ENCODE peak calls at places on chromosomes 5 and 9, in four cellular contexts. O is HepG2, G is K562, Y is GM12878. L is an unnamed sample.

GRCh38 chr5:102241809-102242421 is 54.2 kb downstream of the SLCO4C1 start:
- DNase-seq in O (no peak), G (no peak), Y (no peak), L (no peak)

GRCh38 chr9:111676116-111676515 is 14.7 kb downstream of the GNG10 start:
- DNase-seq in O (no peak), G (no peak), Y (no peak), L (no peak)

GRCh38 chr5:86880785-86881492 is 263.2 kb downstream of the COX7C start:
- DNase-seq in O (peak), G (peak), Y (peak), L (peak)

GRCh38 chr9:16154570-16155078 is 601.8 kb downstream of the CCDC171 start:
- DNase-seq in O (no peak), G (no peak), Y (no peak), L (no peak)

GRCh38 chr5:37816883-37817282 is 23.0 kb downstream of the GDNF start:
- DNase-seq in O (no peak), G (no peak), Y (no peak), L (no peak)

GRCh38 chr9:4137755-4138154 is 162.1 kb downstream of the GLIS3 start:
- DNase-seq in O (no peak), G (no peak), Y (no peak), L (peak)

GRCh38 chr5:172839669-172840068 is 5.6 kb downstream of the ERGIC1 start:
- DNase-seq in O (no peak), G (no peak), Y (no peak), L (no peak)

GRCh38 chr5:139384591-139385051 is 1.5 kb upstream of the SLC23A1 start:
- DNase-seq in O (no peak), G (no peak), Y (no peak), L (no peak)

GRCh38 chr9:132141948-132142594 is 19.8 kb upstream of the NTNG2 start:
- DNase-seq in O (no peak), G (no peak), Y (no peak), L (peak)

GRCh38 chr5:115472601-115473000 is 72.0 kb downstream of the FEM1C start:
- DNase-seq in O (no peak), G (no peak), Y (no peak), L (no peak)

GRCh38 chr9:108786756-108787663 is 68.8 kb downstream of the ACTL7B start:
- DNase-seq in O (no peak), G (no peak), Y (no peak), L (peak)

GRCh38 chr9:95224371-95225015 is 93.0 kb downstream of the FANCC start:
- DNase-seq in O (no peak), G (no peak), Y (no peak), L (no peak)

GRCh38 chr9:35716236-35716635 is 15.8 kb downstream of the TLN1 start:
- DNase-seq in O (no peak), G (no peak), Y (no peak), L (peak)

GRCh38 chr5:1889321-1890065 is 6.8 kb upstream of the IRX4 start:
- DNase-seq in O (no peak), G (no peak), Y (no peak), L (no peak)

GRCh38 chr5:30747412-30747811 is 446.1 kb upstream of the CDH6 start:
- DNase-seq in O (no peak), G (no peak), Y (no peak), L (no peak)

GRCh38 chr5:95327211-95327610 is 42.3 kb upstream of the MCTP1 start:
- DNase-seq in O (no peak), G (no peak), Y (no peak), L (no peak)

GRCh38 chr5:146055432-146055831 is 49.9 kb downstream of the PLAC8L1 start:
- DNase-seq in O (no peak), G (no peak), Y (no peak), L (no peak)

GRCh38 chr9:94928696-94929372 is 202.3 kb downstream of the AOPEP start:
- DNase-seq in O (peak), G (peak), Y (no peak), L (no peak)

GRCh38 chr5:36919238-36919637 is 42.7 kb downstream of the NIPBL start:
- DNase-seq in O (no peak), G (no peak), Y (no peak), L (no peak)

GRCh38 chr5:143226872-143227271 is 176.6 kb downstream of the NR3C1 start:
- DNase-seq in O (no peak), G (no peak), Y (no peak), L (no peak)

GRCh38 chr5:66450988-66451387 is 145.2 kb upstream of the MAST4 start:
- DNase-seq in O (no peak), G (no peak), Y (no peak), L (no peak)

GRCh38 chr5:61332891-61333350 is 863 bp downstream of the ZSWIM6 start:
- DNase-seq in O (no peak), G (peak), Y (no peak), L (peak)

GRCh38 chr5:53291047-53291446 is 181.5 kb upstream of the MOCS2 start:
- DNase-seq in O (no peak), G (no peak), Y (no peak), L (no peak)

GRCh38 chr9:91913096-91913495 is 36.9 kb downstream of the ROR2 start:
- DNase-seq in O (no peak), G (no peak), Y (no peak), L (no peak)

GRCh38 chr9:115291841-115292240 is 173.9 kb upstream of the TNC start:
- DNase-seq in O (no peak), G (no peak), Y (no peak), L (no peak)

GRCh38 chr5:141084487-141084989 is 9.9 kb upstream of the PCDHB2 start:
- DNase-seq in O (peak), G (peak), Y (no peak), L (peak)

GRCh38 chr9:110330484-110331115 is 7.1 kb downstream of the TXNDC8 start:
- DNase-seq in O (no peak), G (no peak), Y (no peak), L (no peak)

GRCh38 chr9:86057491-86057890 is 41.9 kb downstream of the GOLM1 start:
- DNase-seq in O (no peak), G (no peak), Y (no peak), L (no peak)

DNA sequence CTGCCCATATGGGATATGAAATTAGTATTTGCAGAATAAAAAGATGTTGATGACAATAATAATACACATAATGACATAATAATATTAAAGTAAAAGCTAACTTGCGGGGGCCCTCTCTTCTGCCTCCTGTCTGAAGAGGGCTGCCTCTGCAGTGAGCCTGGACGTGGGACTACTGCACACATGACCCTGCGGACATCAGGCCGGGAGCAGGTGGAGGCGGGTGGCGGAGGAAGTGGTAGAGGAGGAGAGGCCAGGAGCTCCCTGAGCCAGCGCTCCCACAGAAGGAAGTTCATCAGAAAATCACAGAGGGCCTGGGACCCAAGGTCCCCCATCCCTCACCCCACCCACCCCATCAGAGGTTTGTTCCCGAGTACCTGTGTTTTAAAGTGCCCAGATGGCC is 60.5 kb downstream of the ROPN1L start:
- DNase-seq in O (no peak), G (no peak), Y (no peak), L (no peak)
- TF ChIP-seq CTCF in O (peak), G (peak), Y (no peak), L (no peak)

GRCh38 chr5:58482536-58482935 is 8.7 kb upstream of the GAPT start:
- DNase-seq in O (no peak), G (no peak), Y (no peak), L (no peak)

GRCh38 chr5:58481066-58481676 is 10.1 kb upstream of the GAPT start:
- DNase-seq in O (no peak), G (no peak), Y (no peak), L (no peak)

GRCh38 chr5:58484505-58484904 is 6.7 kb upstream of the GAPT start:
- DNase-seq in O (no peak), G (no peak), Y (no peak), L (no peak)

GRCh38 chr5:58477760-58478159 is 13.5 kb upstream of the GAPT start:
- DNase-seq in O (no peak), G (no peak), Y (no peak), L (no peak)

GRCh38 chr5:58481828-58482227 is 9.4 kb upstream of the GAPT start:
- DNase-seq in O (no peak), G (no peak), Y (no peak), L (no peak)
- TF ChIP-seq POLR2AphosphoS2 in O (no peak), G (no peak), Y (no peak), L (no peak)

DNA sequence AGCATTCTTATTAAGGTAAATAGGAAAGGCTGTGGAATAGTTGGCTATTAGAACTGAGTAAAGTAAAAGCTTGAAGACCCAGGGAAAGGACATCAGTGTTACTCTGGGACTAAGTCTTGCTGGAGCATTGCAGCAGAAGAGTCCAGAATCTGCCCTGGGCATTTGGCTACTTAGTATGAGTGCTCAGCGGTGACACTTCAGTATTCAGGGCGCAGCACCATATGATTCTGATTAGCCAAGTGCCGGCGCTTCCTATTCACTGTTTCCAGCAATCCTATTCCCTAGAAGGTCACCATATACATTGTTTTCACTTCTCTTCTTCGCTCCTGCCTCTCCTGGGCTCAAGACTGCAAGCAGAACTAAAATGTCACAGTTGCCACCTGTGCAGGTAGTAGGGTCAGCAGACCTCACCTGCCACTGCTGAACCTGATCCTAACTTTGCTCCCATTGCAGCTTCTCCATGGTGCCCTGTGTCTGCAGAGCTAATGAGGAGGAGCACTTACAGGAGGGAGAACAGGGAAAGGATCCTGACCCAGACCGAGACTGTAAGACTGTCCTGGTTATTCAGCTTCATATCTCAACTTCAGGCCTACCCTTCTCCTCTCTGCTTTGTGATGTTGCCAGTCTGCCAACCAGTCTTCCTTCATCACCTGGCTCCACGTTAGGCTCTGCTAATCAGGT is 313.6 kb upstream of the PIK3R1 start:
- DNase-seq in O (no peak), G (no peak), Y (no peak), L (no peak)
- TF ChIP-seq ESRRA in O (no peak), G (no peak), Y (no peak), L (no peak)

GRCh38 chr5:76717222-76718083 is 1.5 kb downstream of the F2R start:
- DNase-seq in O (no peak), G (no peak), Y (no peak), L (no peak)

GRCh38 chr5:76714771-76715483 is 999 bp upstream of the F2R start:
- DNase-seq in O (no peak), G (no peak), Y (no peak), L (peak)

GRCh38 chr5:76716456-76717157 is 681 bp downstream of the F2R start:
- DNase-seq in O (no peak), G (peak), Y (no peak), L (no peak)

GRCh38 chr5:76715484-76715733 is 517 bp upstream of the F2R start:
- DNase-seq in O (no peak), G (no peak), Y (no peak), L (no peak)

DNA sequence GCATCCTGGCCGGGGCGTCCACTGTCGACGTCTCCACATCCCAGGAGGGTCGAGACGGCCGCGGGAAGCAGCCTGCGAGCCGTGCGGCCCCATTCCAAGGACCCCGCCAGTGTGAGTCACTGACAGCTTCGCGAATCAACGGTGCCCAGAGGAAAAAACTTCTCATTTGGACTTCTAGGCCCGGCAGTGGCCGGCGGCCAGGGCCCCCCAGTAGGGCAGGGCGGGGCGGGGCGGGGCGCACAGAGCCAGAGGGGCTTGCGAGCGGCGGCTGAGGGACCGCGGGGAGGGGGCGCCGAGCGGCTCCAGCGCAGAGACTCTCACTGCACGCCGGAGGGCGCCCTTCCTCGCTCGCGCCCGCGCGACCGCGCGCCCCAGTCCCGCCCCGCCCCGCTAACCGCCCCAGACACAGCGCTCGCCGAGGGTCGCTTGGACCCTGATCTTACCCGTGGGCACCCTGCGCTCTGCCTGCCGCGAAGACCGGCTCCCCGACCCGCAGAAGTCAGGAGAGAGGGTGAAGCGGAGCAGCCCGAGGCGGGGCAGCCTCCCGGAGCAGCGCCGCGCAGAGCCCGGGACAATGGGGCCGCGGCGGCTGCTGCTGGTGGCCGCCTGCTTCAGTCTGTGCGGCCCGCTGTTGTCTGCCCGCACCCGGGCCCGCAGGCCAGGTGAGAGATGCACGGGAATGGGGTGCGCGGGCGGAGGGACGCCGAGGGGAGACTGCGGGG is at the start of gene F2R:
- DNase-seq in O (peak), G (peak), Y (no peak), L (peak)
- TF ChIP-seq CTCF in O (peak), G (peak), Y (peak), L (peak)

DNA sequence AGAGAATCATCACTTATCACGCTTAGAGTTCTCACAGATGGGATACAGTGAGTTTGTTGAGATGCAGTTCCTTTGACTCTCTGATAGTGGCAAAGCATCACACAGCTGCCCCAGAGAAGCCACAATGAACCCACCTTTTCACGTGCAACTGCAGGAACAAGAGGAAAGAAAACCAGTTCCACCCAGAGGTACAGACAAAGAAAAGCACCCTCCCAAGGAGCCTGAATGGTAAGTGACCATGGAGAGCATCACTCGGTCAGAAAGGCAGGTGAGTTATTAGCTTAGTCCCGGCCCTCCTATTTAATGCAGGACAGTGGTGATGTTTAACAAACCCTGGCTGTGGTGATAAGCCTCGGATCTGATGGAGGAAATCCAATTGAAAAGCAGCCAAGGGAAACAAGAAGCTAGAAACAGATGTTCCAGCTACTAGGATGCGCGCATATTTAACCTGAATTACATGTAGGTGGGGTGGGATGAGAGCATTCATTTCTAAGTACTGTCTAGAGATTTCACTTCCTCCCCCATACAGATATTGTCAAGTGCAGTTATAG is 167.8 kb downstream of the TARS1 start:
- DNase-seq in O (no peak), G (no peak), Y (no peak), L (no peak)
- TF ChIP-seq POLR2AphosphoS2 in O (no peak), G (no peak), Y (no peak), L (no peak)

GRCh38 chr9:88322906-88323566 is 65.2 kb upstream of the SPIN1 start:
- DNase-seq in O (no peak), G (no peak), Y (no peak), L (no peak)

GRCh38 chr9:88320748-88321415 is 67.4 kb upstream of the SPIN1 start:
- DNase-seq in O (no peak), G (no peak), Y (no peak), L (no peak)

GRCh38 chr9:88326024-88326423 is 62.2 kb upstream of the SPIN1 start:
- DNase-seq in O (no peak), G (no peak), Y (no peak), L (no peak)

GRCh38 chr9:88319936-88320747 is 68.1 kb upstream of the SPIN1 start:
- DNase-seq in O (no peak), G (no peak), Y (no peak), L (no peak)
- TF ChIP-seq ESRRA in O (no peak), G (no peak), Y (no peak), L (no peak)

L was measured in A549.